ENCODE peak calls at places on chromosomes 2 and 18, in four cellular contexts. B, M, J and Z are unnamed samples.

GRCh38 chr18:70334728-70335329 is 46.0 kb downstream of the SOCS6 start:
- DNase-seq in B (no peak), M (no peak), J (peak), Z (peak)

GRCh38 chr2:58097025-58097424 is 50.4 kb downstream of the VRK2 start:
- DNase-seq in B (no peak), M (no peak), J (no peak), Z (no peak)

GRCh38 chr2:118914721-118915453 is 27.1 kb upstream of the MARCO start:
- DNase-seq in B (no peak), M (no peak), J (no peak), Z (no peak)

GRCh38 chr2:171706152-171706803 is 19.0 kb downstream of the DYNC1I2 start:
- DNase-seq in B (peak), M (peak), J (no peak), Z (peak)

GRCh38 chr2:180085144-180085543 is 78.0 kb upstream of the CWC22 start:
- DNase-seq in B (no peak), M (no peak), J (no peak), Z (no peak)

GRCh38 chr2:128559533-128560515 is 241.2 kb upstream of the HS6ST1 start:
- DNase-seq in B (no peak), M (no peak), J (no peak), Z (no peak)

GRCh38 chr2:101111917-101112771 is 39.0 kb downstream of the TBC1D8 start:
- DNase-seq in B (no peak), M (peak), J (peak), Z (no peak)

GRCh38 chr2:204150695-204151240 is 214.2 kb downstream of the ICOS start:
- DNase-seq in B (no peak), M (no peak), J (no peak), Z (no peak)

GRCh38 chr18:48886520-48887293 is 64.1 kb downstream of the SMAD7 start:
- DNase-seq in B (no peak), M (no peak), J (no peak), Z (no peak)

GRCh38 chr2:240603846-240604245 is 17.3 kb downstream of the CAPN10 start:
- DNase-seq in B (no peak), M (no peak), J (no peak), Z (no peak)

GRCh38 chr2:202149155-202149762 is 76.2 kb downstream of the KIAA2012 start:
- DNase-seq in B (no peak), M (peak), J (peak), Z (no peak)

GRCh38 chr2:61291851-61292575 is 130.0 kb downstream of the C2orf74 start:
- DNase-seq in B (no peak), M (no peak), J (no peak), Z (no peak)

GRCh38 chr18:63342206-63342605 is 22.6 kb upstream of the BCL2 start:
- DNase-seq in B (peak), M (peak), J (no peak), Z (no peak)

GRCh38 chr2:28271914-28272240 is 120.8 kb upstream of the FOSL2 start:
- DNase-seq in B (no peak), M (peak), J (no peak), Z (no peak)

GRCh38 chr2:41543726-41544125 is 504.1 kb upstream of the PKDCC start:
- DNase-seq in B (no peak), M (peak), J (no peak), Z (no peak)

GRCh38 chr2:28666496-28667184 is 85.0 kb upstream of the PPP1CB start:
- DNase-seq in B (no peak), M (peak), J (no peak), Z (no peak)

GRCh38 chr18:48837676-48838075 is 113.1 kb downstream of the SMAD7 start:
- DNase-seq in B (no peak), M (no peak), J (no peak), Z (no peak)

GRCh38 chr2:240994161-240994896 is 4.1 kb upstream of the SNED1 start:
- DNase-seq in B (no peak), M (no peak), J (no peak), Z (no peak)

GRCh38 chr2:230485801-230486341 is 69.9 kb downstream of the SP100 start:
- DNase-seq in B (no peak), M (no peak), J (no peak), Z (no peak)

GRCh38 chr18:46718501-46719341 is 38.1 kb downstream of the ST8SIA5 start:
- DNase-seq in B (peak), M (peak), J (no peak), Z (no peak)

GRCh38 chr2:219733106-219733505 is 105.7 kb downstream of the SLC4A3 start:
- DNase-seq in B (no peak), M (no peak), J (no peak), Z (peak)

GRCh38 chr2:71606244-71606643 is 152.9 kb downstream of the DYSF start:
- DNase-seq in B (no peak), M (no peak), J (no peak), Z (no peak)

GRCh38 chr2:7419814-7420213 is 502.6 kb downstream of the RNF144A start:
- DNase-seq in B (no peak), M (no peak), J (no peak), Z (no peak)

GRCh38 chr18:75406491-75407445 is 20.7 kb downstream of the SMIM21 start:
- DNase-seq in B (no peak), M (peak), J (peak), Z (no peak)

GRCh38 chr18:22324191-22325131 is 93.3 kb downstream of the CTAGE1 start:
- DNase-seq in B (peak), M (peak), J (no peak), Z (no peak)

GRCh38 chr2:240624011-240624949 is 1.0 kb upstream of the GPR35 start:
- DNase-seq in B (no peak), M (no peak), J (no peak), Z (no peak)

GRCh38 chr2:226970362-226970761 is 134.5 kb downstream of the RHBDD1 start:
- DNase-seq in B (no peak), M (no peak), J (no peak), Z (no peak)

GRCh38 chr2:199704358-199705238 is 146.4 kb downstream of the FTCDNL1 start:
- DNase-seq in B (peak), M (peak), J (peak), Z (peak)

GRCh38 chr2:150531626-150532419 is 44.4 kb upstream of the RND3 start:
- DNase-seq in B (no peak), M (no peak), J (no peak), Z (no peak)

GRCh38 chr2:201797175-201797840 is 9.0 kb upstream of the CDK15 start:
- DNase-seq in B (no peak), M (no peak), J (peak), Z (no peak)

GRCh38 chr2:81412681-81413080 is 1108.1 kb upstream of the LRRTM1 start:
- DNase-seq in B (no peak), M (no peak), J (no peak), Z (no peak)

GRCh38 chr2:232623768-232624553 is 9.4 kb upstream of the EFHD1 start:
- DNase-seq in B (no peak), M (no peak), J (no peak), Z (no peak)

GRCh38 chr18:74197705-74198341 is 49.5 kb downstream of the TIMM21 start:
- DNase-seq in B (no peak), M (no peak), J (no peak), Z (no peak)

GRCh38 chr2:108367014-108367413 is 10.7 kb upstream of the SULT1C4 start:
- DNase-seq in B (no peak), M (no peak), J (no peak), Z (no peak)

GRCh38 chr18:48902023-48902855 is 48.5 kb downstream of the SMAD7 start:
- DNase-seq in B (peak), M (peak), J (peak), Z (peak)

GRCh38 chr2:135904590-135904989 is 28.3 kb upstream of the MCM6 start:
- DNase-seq in B (no peak), M (peak), J (no peak), Z (no peak)

GRCh38 chr2:216406861-216407260 is 5.4 kb upstream of the SMARCAL1 start:
- DNase-seq in B (no peak), M (no peak), J (no peak), Z (no peak)

GRCh38 chr2:158179660-158180059 is 78.0 kb downstream of the UPP2 start:
- DNase-seq in B (peak), M (peak), J (peak), Z (peak)

GRCh38 chr2:30414951-30415350 is 32.1 kb upstream of the LCLAT1 start:
- DNase-seq in B (no peak), M (no peak), J (no peak), Z (no peak)

DNA sequence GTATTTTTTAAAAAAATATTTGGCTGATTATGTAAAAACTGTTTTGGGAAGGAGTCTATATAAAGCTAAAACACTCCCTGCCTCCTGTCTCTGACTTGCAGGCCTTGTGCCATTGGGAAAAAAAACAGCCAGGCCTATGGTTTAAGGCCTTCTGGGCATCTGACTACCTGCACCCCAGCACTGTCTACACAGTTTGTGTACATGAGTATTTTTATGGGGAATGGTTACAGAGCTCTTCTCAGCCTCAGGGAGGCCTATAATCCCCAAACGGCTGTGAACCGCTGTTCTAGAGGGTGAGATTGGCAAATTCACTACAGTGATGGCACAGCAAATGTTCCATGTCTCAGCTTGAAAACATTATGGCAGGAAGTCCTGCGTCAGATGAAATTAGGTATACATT is 96.1 kb downstream of the LTBP1 start:
- DNase-seq in B (no peak), M (no peak), J (no peak), Z (no peak)
- H3K27ac ChIP-seq in B (no peak), M (peak), J (no peak), Z (no peak)

GRCh38 chr2:18987592-18988073 is 370.8 kb downstream of the OSR1 start:
- DNase-seq in B (peak), M (peak), J (peak), Z (peak)
- TF ChIP-seq CTCF in B (no peak), M (peak), J (peak), Z (peak)

GRCh38 chr2:95159690-95160449 is at the start of gene ZNF514:
- DNase-seq in B (peak), M (peak), J (peak), Z (peak)
- H3K27ac ChIP-seq in B (no peak), M (peak), J (peak), Z (peak)

DNA sequence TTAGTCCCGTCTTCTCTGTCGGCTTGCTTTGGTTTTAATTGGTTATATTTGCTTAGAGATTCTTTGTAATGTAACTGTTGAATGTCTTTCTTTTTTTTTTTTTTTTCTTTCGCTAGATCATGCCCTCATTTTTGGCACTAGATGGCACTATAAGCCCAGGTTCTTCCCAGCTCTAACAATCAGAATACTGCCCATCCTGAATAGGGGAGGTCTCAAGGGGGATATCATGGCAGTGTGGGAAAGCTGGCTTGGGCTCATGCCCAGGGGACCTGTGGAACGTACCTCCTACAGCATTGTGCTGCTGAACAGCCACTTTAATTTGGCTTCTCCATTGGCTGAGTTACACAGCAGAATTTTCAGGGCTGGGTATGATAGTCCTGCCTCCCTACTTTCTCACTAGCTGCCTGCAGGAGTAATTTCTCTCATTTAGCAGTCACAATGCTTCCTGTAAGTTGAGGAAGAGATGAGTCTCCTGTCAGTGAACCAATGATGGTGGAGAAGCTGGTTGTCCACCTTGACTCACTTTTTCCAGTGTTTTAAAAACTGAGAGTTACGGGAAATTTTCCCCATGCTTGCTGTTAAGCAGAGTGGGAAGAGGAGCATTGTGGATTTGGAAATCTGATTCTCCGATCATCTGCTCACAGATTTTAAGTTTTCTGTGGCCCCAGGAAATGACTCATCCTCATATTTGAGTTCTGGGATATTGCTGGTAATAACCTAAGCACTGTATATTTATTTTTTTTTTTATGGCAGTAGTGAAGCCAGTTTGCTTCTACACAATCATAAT is 47.2 kb downstream of the RAD51AP2 start:
- DNase-seq in B (peak), M (peak), J (peak), Z (no peak)
- TF ChIP-seq CTCF in B (peak), M (peak), J (peak), Z (no peak)

GRCh38 chr2:191012845-191013616 is 940 bp downstream of the STAT1 start:
- DNase-seq in B (no peak), M (peak), J (no peak), Z (no peak)
- H3K27ac ChIP-seq in B (peak), M (peak), J (peak), Z (peak)

GRCh38 chr2:221973502-221973901 is 325.3 kb downstream of the PAX3 start:
- DNase-seq in B (no peak), M (no peak), J (no peak), Z (no peak)

GRCh38 chr2:221965806-221966205 is 333.0 kb downstream of the PAX3 start:
- DNase-seq in B (no peak), M (no peak), J (no peak), Z (no peak)

GRCh38 chr2:221969830-221970144 is 329.0 kb downstream of the PAX3 start:
- DNase-seq in B (no peak), M (no peak), J (no peak), Z (no peak)

GRCh38 chr2:221972813-221973478 is 325.9 kb downstream of the PAX3 start:
- DNase-seq in B (no peak), M (no peak), J (no peak), Z (peak)

DNA sequence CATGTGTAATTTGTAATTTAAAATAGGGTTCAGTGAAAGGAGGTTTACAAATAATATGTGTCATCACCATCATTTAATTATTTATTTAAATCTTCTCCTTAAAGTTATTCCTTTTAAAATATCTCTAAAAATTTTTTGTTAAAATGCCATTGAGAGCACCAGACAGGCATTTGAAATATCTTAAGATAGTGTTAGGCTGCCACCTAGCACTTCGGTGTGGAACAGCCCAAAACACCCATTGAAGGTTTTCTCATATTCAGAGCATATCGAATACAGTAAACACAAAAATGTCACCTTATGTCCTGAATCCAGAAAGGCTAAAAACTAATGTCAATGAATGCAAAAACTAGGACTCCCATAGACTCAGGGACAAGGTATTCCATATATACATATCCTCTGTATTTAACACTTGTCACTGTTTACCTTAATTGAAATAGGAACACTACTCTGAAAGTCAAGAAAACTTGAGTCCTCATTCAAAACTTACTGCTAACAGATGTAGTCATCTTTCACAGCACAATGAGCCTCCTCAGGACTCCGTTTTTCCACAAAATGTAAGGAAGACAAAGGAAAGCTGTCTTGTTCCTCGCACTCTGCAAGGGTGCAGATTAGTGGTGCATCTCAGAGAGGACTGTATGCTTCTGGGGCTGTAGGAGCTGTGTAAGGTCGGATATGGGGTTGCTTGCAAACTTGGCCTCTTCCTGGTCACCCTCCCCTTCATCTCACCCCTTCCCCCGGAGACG is 329.5 kb downstream of the PAX3 start:
- DNase-seq in B (peak), M (peak), J (peak), Z (peak)
- TF ChIP-seq CTCF in B (peak), M (peak), J (peak), Z (peak)

GRCh38 chr2:36356990-36357505 is 1.5 kb downstream of the CRIM1 start:
- DNase-seq in B (peak), M (no peak), J (no peak), Z (no peak)
- H3K27ac ChIP-seq in B (peak), M (no peak), J (peak), Z (peak)